ENCODE peak calls at places on chromosome 22, in eight cellular contexts. J is AG09309, W is OCI-LY7, D is kidney epithelial cell, S is right lobe of liver, L is coronary artery, Q is A549, U is IMR-90. P is an unnamed sample.

GRCh38 chr22:30694171-30694637 is 470 bp upstream of the OSBP2 start:
- DNase-seq in L (no peak), U (peak), W (no peak), D (no peak), S (peak), J (no peak), Q (peak), P (no peak)

GRCh38 chr22:19579880-19580279 is 55.7 kb upstream of the CLDN5 start:
- DNase-seq in Q (no peak), S (no peak), J (no peak), U (no peak), W (peak), L (no peak), D (no peak), P (no peak)

GRCh38 chr22:33832558-33833151 is 87.6 kb downstream of the LARGE1 start:
- DNase-seq in W (no peak), Q (no peak), S (peak), D (no peak), J (no peak), U (no peak), L (no peak), P (no peak)

GRCh38 chr22:23178512-23179254 is 1.6 kb upstream of the BCR start:
- DNase-seq in L (no peak), S (peak), W (peak), U (peak), Q (peak), J (no peak), D (no peak), P (no peak)

GRCh38 chr22:29480512-29481264 is 670 bp downstream of the NEFH start:
- DNase-seq in S (no peak), L (no peak), Q (no peak), J (no peak), W (no peak), U (peak), D (no peak), P (no peak)

GRCh38 chr22:49494555-49494954 is 333.1 kb downstream of the BRD1 start:
- DNase-seq in U (no peak), Q (no peak), W (no peak), L (peak), J (no peak), D (no peak), S (no peak), P (no peak)

GRCh38 chr22:18024276-18024939 is at the start of gene MICAL3:
- DNase-seq in U (peak), W (peak), Q (peak), J (no peak), S (peak), L (no peak), D (no peak), P (peak)

GRCh38 chr22:46027219-46028068 is 50.5 kb upstream of the WNT7B start:
- DNase-seq in W (peak), L (peak), D (no peak), Q (no peak), S (peak), J (no peak), U (no peak), P (no peak)

GRCh38 chr22:27993774-27994350 is 74.8 kb upstream of the PITPNB start:
- DNase-seq in D (no peak), L (peak), S (peak), U (no peak), Q (no peak), J (no peak), W (no peak), P (no peak)

GRCh38 chr22:18965526-18966421 is 29.7 kb upstream of the PRODH start:
- DNase-seq in U (no peak), W (no peak), D (no peak), J (no peak), L (no peak), S (peak), Q (no peak), P (no peak)

GRCh38 chr22:29209624-29209929 is 3.9 kb downstream of the EMID1 start:
- DNase-seq in L (no peak), S (no peak), Q (no peak), W (no peak), D (no peak), J (no peak), U (no peak), P (no peak)

GRCh38 chr22:18968011-18968749 is 32.1 kb upstream of the PRODH start:
- DNase-seq in S (peak), Q (no peak), W (no peak), D (no peak), L (no peak), U (peak), J (no peak), P (peak)

GRCh38 chr22:45338795-45339194 is 29.1 kb downstream of the FAM118A start:
- DNase-seq in L (no peak), W (no peak), Q (no peak), D (no peak), J (no peak), S (no peak), U (no peak), P (no peak)

DNA sequence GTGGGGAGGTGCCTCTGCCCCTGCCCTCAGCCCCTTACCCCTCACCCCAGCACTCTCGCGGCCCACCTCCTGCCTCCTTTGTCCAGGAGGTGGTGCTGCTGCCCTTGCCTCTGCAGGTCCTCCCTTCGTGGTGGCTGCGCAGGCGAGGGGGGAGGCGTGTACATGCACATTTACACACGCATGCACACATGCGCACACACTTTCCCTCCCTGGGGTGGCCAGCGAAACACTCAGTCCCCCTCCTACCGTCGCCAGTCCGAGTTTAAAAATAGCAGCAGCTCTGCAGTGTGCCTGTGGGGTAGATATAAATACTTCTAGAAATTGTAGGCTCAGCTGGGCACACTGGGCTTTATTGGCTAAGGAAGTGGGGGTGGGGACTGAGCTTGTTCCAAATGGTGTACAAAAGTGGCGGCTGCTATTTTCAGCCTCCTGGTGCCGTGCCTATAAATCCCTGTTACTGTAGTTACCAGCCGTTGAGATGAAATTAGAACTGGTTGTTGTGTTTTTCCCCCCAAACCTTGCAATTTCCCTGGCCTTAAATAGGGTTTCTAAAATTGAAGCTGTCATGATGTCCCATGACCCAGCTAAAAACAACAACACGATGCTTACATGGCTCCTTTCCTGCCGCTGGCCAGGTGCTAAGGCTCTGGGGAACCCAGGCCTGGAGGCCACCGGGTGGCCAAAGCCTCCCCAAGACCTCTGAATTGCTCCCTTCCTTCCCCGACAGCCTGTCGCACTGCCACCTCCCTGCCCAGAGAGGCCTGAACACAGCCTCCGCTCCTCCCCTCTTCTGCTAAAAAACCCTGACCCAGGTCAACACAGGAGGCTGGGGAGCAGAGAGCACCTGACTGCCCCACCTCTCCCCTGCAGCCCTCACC is 12.4 kb downstream of the PICK1 start:
- DNase-seq in U (peak), D (no peak), W (peak), Q (peak), L (peak), S (peak), J (peak), P (peak)
- TF ChIP-seq CTCF in U (peak), D (peak), W (peak), Q (peak), L (peak), S (peak), J (peak), P (peak)

GRCh38 chr22:47407626-47408025 is 645.2 kb downstream of the TBC1D22A start:
- DNase-seq in Q (no peak), L (no peak), D (no peak), U (no peak), J (no peak), S (no peak), W (no peak), P (no peak)

GRCh38 chr22:47406896-47407295 is 644.4 kb downstream of the TBC1D22A start:
- DNase-seq in S (peak), Q (no peak), W (no peak), J (no peak), D (no peak), L (peak), U (no peak), P (no peak)

GRCh38 chr22:47406180-47406723 is 643.8 kb downstream of the TBC1D22A start:
- DNase-seq in Q (no peak), U (no peak), D (no peak), L (peak), W (no peak), S (no peak), J (no peak), P (no peak)

GRCh38 chr22:47409501-47410275 is 647.2 kb downstream of the TBC1D22A start:
- DNase-seq in D (no peak), Q (no peak), J (no peak), L (peak), S (peak), W (no peak), U (no peak), P (no peak)

GRCh38 chr22:47408409-47408808 is 646.0 kb downstream of the TBC1D22A start:
- DNase-seq in W (no peak), L (no peak), J (no peak), Q (peak), D (no peak), U (no peak), S (no peak), P (no peak)
- TF ChIP-seq CTCF in W (no peak), L (no peak), J (no peak), Q (no peak), D (no peak), U (no peak), S (no peak), P (no peak)

GRCh38 chr22:39927544-39927943 is 26.7 kb downstream of the GRAP2 start:
- DNase-seq in W (no peak), D (no peak), J (no peak), S (no peak), U (no peak), Q (no peak), L (no peak), P (no peak)
- TF ChIP-seq CTCF in W (peak), D (no peak), J (no peak), S (peak), U (no peak), Q (no peak), L (no peak), P (no peak)

GRCh38 chr22:26822300-26822699 is 164.9 kb downstream of the MIAT start:
- DNase-seq in W (no peak), L (no peak), S (no peak), D (no peak), J (no peak), Q (no peak), U (no peak), P (no peak)
- TF ChIP-seq CTCF in W (no peak), L (no peak), S (no peak), D (no peak), J (no peak), Q (peak), U (no peak), P (no peak)

DNA sequence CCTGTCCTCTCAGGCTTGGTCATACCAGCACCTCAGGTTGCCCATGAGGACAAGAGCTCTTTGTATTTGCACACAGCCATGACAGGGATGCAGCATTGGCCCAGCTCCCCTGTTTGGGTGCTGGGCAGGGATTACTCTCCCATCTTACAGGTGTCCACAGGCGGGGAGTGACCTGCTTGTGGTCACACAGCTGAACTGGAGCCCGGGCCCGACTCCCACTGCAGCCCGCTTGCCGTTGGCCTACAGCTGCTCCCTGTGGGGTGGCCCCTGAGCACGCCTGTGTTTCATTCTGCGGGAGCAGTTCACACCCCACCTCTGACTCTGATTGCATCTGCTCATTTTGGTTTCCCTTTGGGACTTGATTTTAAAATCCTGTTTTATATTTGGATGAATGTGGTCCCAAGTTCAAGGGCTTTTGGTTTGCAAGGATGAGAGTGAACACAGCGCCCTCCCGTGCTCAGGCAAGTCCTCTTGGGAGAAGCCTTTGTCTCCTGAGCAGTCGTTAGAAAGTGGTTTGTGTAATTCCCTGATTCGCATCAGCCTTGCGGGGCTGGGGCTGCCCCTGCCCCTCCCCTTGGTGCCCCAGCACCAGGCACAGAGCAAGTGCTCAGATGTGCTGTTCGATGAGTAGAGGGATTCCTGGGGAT is 9.3 kb downstream of the PICK1 start:
- DNase-seq in D (no peak), S (no peak), U (no peak), J (no peak), L (no peak), W (no peak), Q (no peak), P (no peak)
- TF ChIP-seq CTCF in D (no peak), S (no peak), U (no peak), J (no peak), L (no peak), W (no peak), Q (no peak), P (peak)

DNA sequence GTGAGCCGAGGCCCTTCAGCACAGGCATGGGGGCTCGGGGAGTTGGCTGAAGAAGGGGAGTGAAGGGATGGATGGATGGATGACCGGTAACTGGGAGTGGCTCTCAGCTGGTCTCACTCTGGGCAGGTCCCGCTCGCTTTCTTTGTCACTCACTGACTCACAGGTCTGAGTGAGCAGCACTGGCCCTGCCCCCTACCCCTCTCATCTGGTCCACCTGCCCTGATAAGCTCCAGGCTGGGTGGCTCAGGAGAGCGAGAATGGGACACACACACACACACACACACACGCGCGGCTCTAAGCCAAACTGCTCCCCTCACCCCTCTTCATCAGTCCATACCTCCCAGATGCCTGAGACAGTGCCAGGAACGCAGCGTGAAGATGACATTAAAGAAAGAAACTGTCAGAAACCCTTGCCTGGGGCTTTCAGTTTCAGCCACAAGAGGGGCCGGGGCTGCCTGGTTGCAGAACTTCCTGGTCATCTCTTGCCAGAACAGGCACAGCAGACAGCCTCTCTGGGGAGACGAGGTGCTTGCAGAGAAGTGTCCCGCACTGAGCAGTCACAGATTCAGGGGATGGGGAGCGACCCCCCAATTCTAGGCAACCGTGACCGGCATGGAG is 16.5 kb upstream of the SHISAL1 start:
- DNase-seq in S (no peak), W (peak), J (no peak), D (no peak), L (no peak), U (peak), Q (no peak), P (no peak)
- TF ChIP-seq CTCF in S (no peak), W (no peak), J (no peak), D (no peak), L (no peak), U (peak), Q (no peak), P (no peak)